ENCODE peak calls at places on chromosomes 1 and 21, in six cellular contexts. P is H7, F is AG04449, B is WERI-Rb-1, N is coronary artery, O is brain microvascular endothelial cell. X is an unnamed sample.
A peak's percentile ranks its signal among the peaks of the same experiment; 100 is the strongest.

GRCh38 chr21:25039461-25040380 is 567.6 kb downstream of the MRPL39 start:
- DNase-seq in P (no peak), F (no peak), B (no peak), N (no peak), O (no peak), X (no peak)

GRCh38 chr1:173413271-173413707 is 63.8 kb upstream of the PRDX6 start:
- DNase-seq in P (no peak), F (no peak), B (no peak), N (no peak), O (no peak), X (no peak)

GRCh38 chr1:25520446-25521061 is 22.9 kb upstream of the LDLRAP1 start:
- DNase-seq in P (peak; percentile 76), F (no peak), B (peak; percentile 62), N (no peak), O (peak; percentile 47), X (no peak)

GRCh38 chr1:46522969-46523320 is 28.5 kb downstream of the KNCN start:
- DNase-seq in P (peak; percentile 59), F (no peak), B (peak; percentile 60), N (no peak), O (no peak), X (no peak)

GRCh38 chr1:200247513-200247912 is 162.3 kb downstream of the ZNF281 start:
- DNase-seq in P (no peak), F (no peak), B (no peak), N (no peak), O (no peak), X (no peak)

GRCh38 chr1:79259390-79260336 is 253.1 kb upstream of the ADGRL4 start:
- DNase-seq in P (peak; percentile 48), F (peak; percentile 12), B (no peak), N (no peak), O (no peak), X (peak; percentile 7)

GRCh38 chr1:184972281-184973055 is 1.8 kb downstream of the NIBAN1 start:
- DNase-seq in P (no peak), F (no peak), B (no peak), N (no peak), O (no peak), X (no peak)

GRCh38 chr1:95042286-95042685 is 30.5 kb downstream of the ALG14 start:
- DNase-seq in P (no peak), F (no peak), B (no peak), N (no peak), O (no peak), X (no peak)

GRCh38 chr1:145892486-145893087 is 6.9 kb upstream of the ANKRD35 start:
- DNase-seq in P (no peak), F (no peak), B (no peak), N (no peak), O (no peak), X (no peak)

GRCh38 chr1:179776831-179777230 is 33.7 kb downstream of the FAM163A start:
- DNase-seq in P (no peak), F (no peak), B (no peak), N (no peak), O (no peak), X (no peak)

GRCh38 chr1:194267021-194267420 is 1080.6 kb upstream of the B3GALT2 start:
- DNase-seq in P (no peak), F (no peak), B (no peak), N (no peak), O (no peak), X (no peak)

GRCh38 chr1:156860113-156860638 is 489 bp upstream of the NTRK1 start:
- DNase-seq in P (peak; percentile 94), F (no peak), B (peak; percentile 84), N (no peak), O (peak; percentile 23), X (no peak)
- H3K4me3 ChIP-seq in P (peak overlapping the region; percentile 40), F (peak overlapping the region; percentile 48), B (peak overlapping the region; percentile 70), N (peak overlapping the region; percentile 66), O (peak overlapping the region; percentile 34), X (no peak overlapping the region)

DNA sequence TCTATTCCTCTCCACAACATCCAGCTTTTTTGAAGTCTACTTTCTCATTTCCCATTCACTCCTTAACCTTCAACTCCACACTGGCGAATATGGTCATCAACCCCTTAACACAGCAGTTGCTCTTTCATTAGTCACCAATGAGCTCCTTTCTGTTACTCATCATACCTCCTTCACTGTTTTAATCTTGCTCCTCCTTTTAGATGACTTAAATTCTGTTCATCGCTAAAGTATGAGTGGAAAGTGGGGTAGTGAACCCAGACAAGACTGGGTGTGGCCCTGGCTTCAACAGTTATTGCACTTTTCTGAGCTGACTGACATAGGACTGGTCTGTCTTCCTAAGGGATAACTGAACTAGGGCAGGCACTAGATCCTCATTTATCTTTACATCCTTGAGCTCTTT is 51.3 kb downstream of the AKT3 start:
- DNase-seq in P (no peak), F (peak; percentile 81), B (no peak), N (no peak), O (peak; percentile 90), X (peak; percentile 79)
- H3K4me3 ChIP-seq in P (no peak overlapping the region), F (no peak overlapping the region), B (no peak overlapping the region), N (no peak overlapping the region), O (no peak overlapping the region), X (no peak overlapping the region)

DNA sequence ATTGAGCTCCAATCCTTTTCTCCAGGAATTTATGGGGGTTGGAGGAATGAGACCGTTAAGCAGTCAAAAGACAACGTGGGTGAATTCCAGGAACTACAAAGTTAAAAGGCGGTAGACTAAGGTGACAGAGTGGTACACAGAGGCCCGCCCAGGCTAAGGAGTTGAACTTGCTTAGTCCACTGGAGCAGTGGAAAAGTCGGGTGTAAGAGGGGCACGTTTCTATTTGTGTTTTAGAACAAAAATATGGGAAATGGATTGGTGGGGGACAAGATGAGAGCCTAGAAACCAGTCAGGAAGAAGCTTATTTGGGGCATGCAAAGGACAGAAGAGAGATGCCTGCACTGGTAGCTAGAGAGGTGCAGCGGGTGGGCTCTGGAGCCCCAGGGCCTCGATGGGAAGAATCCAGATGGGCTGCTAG is 1.2 kb upstream of the LIN9 start:
- DNase-seq in P (peak; percentile 26), F (no peak), B (no peak), N (no peak), O (no peak), X (no peak)
- H3K4me3 ChIP-seq in P (no peak overlapping the region), F (no peak overlapping the region), B (no peak overlapping the region), N (peak overlapping the region; percentile 93), O (no peak overlapping the region), X (no peak overlapping the region)

DNA sequence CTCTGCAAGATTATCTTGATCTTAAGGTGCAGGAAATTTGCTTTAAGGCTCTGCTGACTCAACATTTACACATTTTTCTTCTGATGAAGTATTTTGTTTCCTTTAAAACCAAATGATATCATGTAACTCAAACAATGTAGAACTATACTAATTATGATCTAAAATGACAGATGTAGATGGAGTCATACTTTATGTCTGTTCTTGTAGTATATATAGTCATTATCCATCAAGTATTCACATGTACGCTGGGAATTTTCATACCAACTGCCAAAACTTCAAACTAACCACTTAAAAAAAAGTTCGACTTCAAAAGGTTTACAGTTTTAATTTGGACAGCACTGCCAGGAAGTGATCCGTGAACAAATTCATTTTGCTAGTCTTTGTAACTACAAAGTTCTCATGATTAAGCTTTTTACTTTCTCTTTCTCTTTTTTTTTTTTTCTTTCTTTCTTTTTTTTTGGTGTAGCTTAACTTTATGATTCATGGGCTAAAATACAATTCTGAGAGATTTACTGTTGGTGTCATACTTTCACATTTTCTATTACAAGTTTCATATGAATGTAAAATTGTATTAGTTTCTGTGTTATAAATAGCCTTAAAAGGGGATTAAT is 509.0 kb upstream of the CXADR start:
- DNase-seq in P (no peak), F (no peak), B (no peak), N (no peak), O (peak; percentile 1), X (no peak)
- H3K4me3 ChIP-seq in P (no peak overlapping the region), F (no peak overlapping the region), B (no peak overlapping the region), N (peak overlapping the region; percentile 34), O (peak overlapping the region; percentile 13), X (no peak overlapping the region)

DNA sequence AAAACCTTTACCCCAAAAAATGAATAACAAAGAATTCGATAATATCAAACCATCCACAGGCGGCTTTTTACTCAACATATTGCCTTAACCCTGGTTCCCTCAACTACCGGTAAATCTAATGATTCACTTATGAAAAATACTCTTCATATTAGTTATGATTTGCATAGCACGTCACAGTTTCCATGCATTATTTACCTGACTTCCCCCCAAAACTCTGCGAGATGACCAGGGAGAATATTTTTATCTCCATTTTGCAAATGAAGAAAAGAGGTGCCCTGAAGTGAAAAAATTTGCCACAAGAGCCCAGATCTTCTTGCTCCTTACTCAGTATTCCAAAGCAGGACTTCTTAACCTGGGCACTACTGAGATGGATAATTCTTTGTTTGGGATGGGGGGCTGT is 2.9 kb downstream of the JAK1 start:
- DNase-seq in P (no peak), F (no peak), B (no peak), N (no peak), O (no peak), X (no peak)
- H3K4me3 ChIP-seq in P (no peak overlapping the region), F (no peak overlapping the region), B (no peak overlapping the region), N (no peak overlapping the region), O (no peak overlapping the region), X (no peak overlapping the region)

DNA sequence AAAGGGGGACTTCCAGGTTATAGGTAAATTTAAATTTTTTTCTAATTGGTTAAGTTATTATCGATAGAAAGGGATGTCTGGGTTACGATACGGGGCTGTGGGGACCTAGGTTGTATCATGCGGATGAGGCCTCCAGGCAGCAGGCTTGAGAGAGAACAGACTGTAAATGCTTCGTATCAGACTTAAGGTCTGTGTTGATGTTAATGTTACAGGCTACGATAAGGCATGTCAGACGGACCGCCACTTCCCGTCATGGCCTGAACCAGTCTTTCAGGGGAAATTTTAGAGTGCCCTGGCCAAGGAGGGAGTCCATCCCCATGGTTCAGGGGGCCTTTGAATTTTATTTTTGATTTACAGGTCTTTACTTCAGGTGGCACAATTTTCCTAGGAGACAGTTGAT is 16.7 kb downstream of the ABCG1 start:
- DNase-seq in P (no peak), F (no peak), B (no peak), N (no peak), O (no peak), X (no peak)
- H3K4me3 ChIP-seq in P (no peak overlapping the region), F (no peak overlapping the region), B (no peak overlapping the region), N (peak overlapping the region; percentile 82), O (no peak overlapping the region), X (no peak overlapping the region)

GRCh38 chr21:41360072-41360821 is 1.6 kb upstream of the MX2 start:
- DNase-seq in P (peak; percentile 79), F (no peak), B (no peak), N (no peak), O (no peak), X (no peak)

GRCh38 chr21:41361786-41362604 is at the start of gene MX2:
- DNase-seq in P (no peak), F (peak; percentile 47), B (no peak), N (peak; percentile 78), O (peak; percentile 40), X (no peak)

GRCh38 chr21:41362605-41363369 is 960 bp downstream of the MX2 start:
- DNase-seq in P (no peak), F (no peak), B (no peak), N (no peak), O (no peak), X (no peak)

GRCh38 chr21:41359289-41359688 is 2.5 kb upstream of the MX2 start:
- DNase-seq in P (peak; percentile 83), F (no peak), B (no peak), N (no peak), O (no peak), X (no peak)

GRCh38 chr21:41361053-41361785 is 608 bp upstream of the MX2 start:
- DNase-seq in P (no peak), F (no peak), B (no peak), N (peak; percentile 72), O (no peak), X (no peak)
- H3K4me3 ChIP-seq in P (no peak overlapping the region), F (peak overlapping the region; percentile 58), B (no peak overlapping the region), N (peak overlapping the region; percentile 67), O (no peak overlapping the region), X (no peak overlapping the region)